ENCODE peak calls at places on chromosome 20, in seven cellular contexts. U, K, D, X, L, Q and Y are unnamed samples.

GRCh38 chr20:61876931-61877330 is 188.8 kb downstream of the TAF4 start:
- DNase-seq in U (no peak), K (no peak), D (no peak), X (no peak), L (no peak), Q (no peak), Y (no peak)

GRCh38 chr20:14310977-14311654 is 26.3 kb downstream of the FLRT3 start:
- DNase-seq in U (no peak), K (no peak), D (no peak), X (no peak), L (no peak), Q (no peak), Y (no peak)

GRCh38 chr20:53948383-53949318 is 121.7 kb downstream of the BCAS1 start:
- DNase-seq in U (no peak), K (peak), D (no peak), X (no peak), L (no peak), Q (no peak), Y (no peak)

GRCh38 chr20:49610701-49611538 is 43.0 kb upstream of the PTGIS start:
- DNase-seq in U (peak), K (peak), D (peak), X (peak), L (peak), Q (peak), Y (peak)

GRCh38 chr20:25315418-25316210 is 67.7 kb downstream of the PYGB start:
- DNase-seq in U (no peak), K (no peak), D (no peak), X (no peak), L (no peak), Q (peak), Y (no peak)

GRCh38 chr20:36465109-36466080 is 75.9 kb upstream of the MYL9 start:
- DNase-seq in U (peak), K (peak), D (no peak), X (no peak), L (peak), Q (peak), Y (no peak)

GRCh38 chr20:39289316-39289715 is 327.2 kb downstream of the DHX35 start:
- DNase-seq in U (no peak), K (no peak), D (peak), X (no peak), L (no peak), Q (no peak), Y (no peak)

GRCh38 chr20:6651016-6651415 is 116.5 kb upstream of the BMP2 start:
- DNase-seq in U (peak), K (no peak), D (no peak), X (no peak), L (no peak), Q (peak), Y (no peak)

GRCh38 chr20:17660667-17661066 is 21.4 kb downstream of the RRBP1 start:
- DNase-seq in U (no peak), K (no peak), D (no peak), X (no peak), L (no peak), Q (no peak), Y (no peak)